ENCODE peak calls at places on chromosomes 13 and 19, in four cellular contexts. O, A, N and L are unnamed samples.

GRCh38 chr13:60733933-60734332 is 336.9 kb downstream of the TDRD3 start:
- DNase-seq in O (no peak), A (no peak), N (no peak), L (no peak)

GRCh38 chr13:102707465-102707864 is 12.6 kb upstream of the METTL21C start:
- DNase-seq in O (peak), A (no peak), N (no peak), L (peak)

GRCh38 chr19:51980116-51980736 is 6.4 kb downstream of the ZNF350 start:
- DNase-seq in O (no peak), A (no peak), N (no peak), L (no peak)

GRCh38 chr19:6226012-6226411 is 53.8 kb downstream of the MLLT1 start:
- DNase-seq in O (no peak), A (no peak), N (no peak), L (no peak)

GRCh38 chr13:100545684-100546061 is 42.9 kb downstream of the GGACT start:
- DNase-seq in O (no peak), A (no peak), N (no peak), L (no peak)

GRCh38 chr19:48613024-48613851 is 1.6 kb downstream of the FAM83E start:
- DNase-seq in O (no peak), A (no peak), N (no peak), L (no peak)

GRCh38 chr19:31943305-31943704 is 402.1 kb upstream of the ZNF507 start:
- DNase-seq in O (no peak), A (no peak), N (no peak), L (no peak)

GRCh38 chr13:85028035-85028434 is 771.2 kb downstream of the SLITRK6 start:
- DNase-seq in O (no peak), A (no peak), N (no peak), L (no peak)

GRCh38 chr19:50663280-50663790 is 14.1 kb downstream of the C19orf81 start:
- DNase-seq in O (no peak), A (no peak), N (no peak), L (no peak)

GRCh38 chr13:109764474-109765292 is 21.7 kb downstream of the IRS2 start:
- DNase-seq in O (peak), A (no peak), N (no peak), L (no peak)

DNA sequence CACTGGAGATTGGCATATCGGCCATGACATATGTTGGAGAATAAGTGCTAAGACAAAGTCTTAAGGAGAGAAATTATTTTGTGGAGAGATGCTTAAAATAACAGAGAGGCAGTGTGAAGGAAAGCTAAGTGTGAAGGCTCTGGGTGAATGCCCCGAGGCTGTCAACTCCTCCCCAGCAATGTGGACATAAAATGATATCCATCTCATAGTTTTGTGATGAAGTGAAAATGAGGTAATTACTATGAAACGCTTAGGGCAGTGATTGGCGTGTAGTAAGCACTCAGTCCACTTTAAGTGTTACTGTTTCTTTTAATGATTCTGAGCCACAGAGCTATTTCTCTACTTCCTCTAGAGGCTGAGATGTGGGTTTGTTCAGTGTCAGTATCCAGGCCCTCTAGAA is 195.8 kb upstream of the KLF12 start:
- DNase-seq in O (no peak), A (no peak), N (no peak), L (no peak)
- H2AFZ ChIP-seq in O (no peak), A (no peak), N (no peak), L (no peak)

GRCh38 chr13:112692586-112692985 is 2.7 kb downstream of the ATP11A start:
- DNase-seq in O (no peak), A (no peak), N (no peak), L (no peak)
- TF ChIP-seq FOS in O (no peak), A (no peak), N (no peak), L (no peak)

GRCh38 chr13:97228850-97229521 is 6.9 kb downstream of the MBNL2 start:
- DNase-seq in O (peak), A (no peak), N (no peak), L (peak)

GRCh38 chr13:97231118-97231831 is 9.1 kb downstream of the MBNL2 start:
- DNase-seq in O (no peak), A (no peak), N (no peak), L (no peak)

GRCh38 chr13:97231832-97232201 is 9.7 kb downstream of the MBNL2 start:
- DNase-seq in O (peak), A (no peak), N (no peak), L (no peak)

GRCh38 chr13:97226788-97227627 is 4.9 kb downstream of the MBNL2 start:
- DNase-seq in O (no peak), A (peak), N (no peak), L (peak)

DNA sequence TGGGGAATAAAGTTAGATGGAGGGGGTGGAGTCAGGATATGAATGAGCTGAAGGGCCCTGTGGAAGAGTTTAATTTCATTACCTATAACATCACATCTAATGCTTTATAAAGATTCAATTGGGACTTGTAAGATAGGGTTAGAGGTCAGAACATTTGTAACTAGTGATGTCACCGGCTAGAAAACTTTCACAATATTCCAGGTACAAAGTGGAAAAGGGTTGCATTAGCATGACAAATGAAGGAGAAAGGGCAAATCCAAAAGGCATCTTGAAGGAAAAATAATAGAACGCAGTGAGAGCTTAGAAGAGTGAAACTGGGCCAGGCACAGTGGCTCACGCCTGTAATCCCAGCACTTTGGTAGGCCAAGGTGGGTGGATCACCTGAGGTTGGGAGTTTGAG is 7.6 kb downstream of the MBNL2 start:
- DNase-seq in O (no peak), A (no peak), N (no peak), L (no peak)
- H2AFZ ChIP-seq in O (no peak), A (no peak), N (no peak), L (no peak)

DNA sequence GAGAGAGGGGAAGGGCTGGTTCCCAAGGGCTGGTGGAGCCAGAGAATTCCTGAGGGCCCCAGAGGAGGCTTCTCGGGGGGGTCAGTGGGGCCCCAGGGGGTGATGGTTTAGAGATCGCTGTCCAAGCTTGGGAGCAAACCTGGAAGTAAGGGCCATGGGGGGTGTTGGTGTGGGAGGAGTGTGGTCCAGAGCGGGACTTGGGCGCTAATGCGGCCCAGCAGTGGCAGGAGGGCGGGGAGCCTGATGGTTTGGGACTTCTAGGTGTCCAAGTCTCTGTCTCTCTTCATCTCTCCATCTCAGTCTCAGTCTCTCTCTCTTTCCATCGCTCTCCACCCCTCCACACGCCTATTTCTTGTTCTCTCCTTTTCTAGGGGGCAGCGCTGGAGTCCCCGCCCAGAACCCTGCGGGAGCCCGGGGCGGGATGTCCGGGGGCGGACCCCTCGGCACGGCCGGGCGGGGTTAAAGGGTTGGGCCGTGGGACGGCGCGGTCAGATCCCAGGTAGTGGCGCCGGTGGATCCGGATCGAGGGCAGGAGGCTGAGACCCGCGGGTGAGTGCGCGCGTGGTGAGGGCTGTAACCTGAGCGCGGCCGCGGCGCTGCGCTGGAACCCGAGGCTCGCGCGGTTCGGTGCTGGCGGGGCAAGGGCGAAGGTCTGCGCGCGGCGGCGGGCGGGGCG is at the start of gene CYP4F22:
- DNase-seq in O (no peak), A (peak), N (no peak), L (no peak)
- TF ChIP-seq FOS in O (no peak), A (no peak), N (no peak), L (no peak)

DNA sequence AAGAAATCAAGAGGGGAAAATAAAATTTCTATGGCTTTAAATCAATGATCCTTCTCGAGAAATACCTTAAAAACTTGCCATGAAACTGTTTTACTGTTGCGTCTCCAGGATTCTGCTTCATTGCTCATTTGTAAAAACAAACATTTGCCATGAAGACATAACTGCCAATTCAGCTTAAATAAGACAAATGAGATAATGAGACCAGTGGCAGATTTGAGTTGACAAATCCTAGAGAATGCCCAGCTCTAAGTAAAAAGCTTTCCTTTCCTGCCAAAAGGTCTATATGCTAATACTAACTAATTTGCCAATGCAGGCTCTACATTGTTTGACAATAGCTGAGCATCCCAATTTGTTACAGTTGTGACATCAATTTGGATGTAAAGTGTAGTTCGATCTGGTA is 400.5 kb upstream of the PCDH9 start:
- DNase-seq in O (no peak), A (no peak), N (no peak), L (no peak)
- H2AFZ ChIP-seq in O (no peak), A (no peak), N (no peak), L (no peak)

GRCh38 chr19:37519890-37520289 is 13.2 kb downstream of the ZNF793 start:
- DNase-seq in O (peak), A (no peak), N (no peak), L (no peak)
- TF ChIP-seq FOS in O (no peak), A (no peak), N (no peak), L (no peak)

DNA sequence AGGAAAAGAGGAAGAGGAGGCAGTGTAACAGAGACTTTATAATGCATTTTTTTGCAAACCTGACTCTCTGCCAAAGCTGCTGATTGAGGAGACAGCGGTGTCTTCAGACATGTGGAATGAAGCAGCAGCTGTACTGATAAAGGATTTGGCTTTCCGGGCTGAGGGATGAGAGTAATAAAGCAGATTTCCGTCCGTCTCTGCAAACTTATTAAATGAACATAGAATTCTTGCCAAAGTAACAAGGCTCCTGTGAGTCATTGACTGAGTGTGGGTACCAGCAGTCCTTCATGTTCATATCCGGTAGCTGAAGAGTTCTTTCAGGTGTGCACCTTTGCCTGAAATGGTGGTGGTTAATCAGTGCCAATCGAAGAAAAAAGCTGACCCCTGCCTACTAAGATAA is 112.6 kb downstream of the LIG4 start:
- DNase-seq in O (no peak), A (no peak), N (no peak), L (no peak)
- H2AFZ ChIP-seq in O (no peak), A (no peak), N (no peak), L (no peak)

DNA sequence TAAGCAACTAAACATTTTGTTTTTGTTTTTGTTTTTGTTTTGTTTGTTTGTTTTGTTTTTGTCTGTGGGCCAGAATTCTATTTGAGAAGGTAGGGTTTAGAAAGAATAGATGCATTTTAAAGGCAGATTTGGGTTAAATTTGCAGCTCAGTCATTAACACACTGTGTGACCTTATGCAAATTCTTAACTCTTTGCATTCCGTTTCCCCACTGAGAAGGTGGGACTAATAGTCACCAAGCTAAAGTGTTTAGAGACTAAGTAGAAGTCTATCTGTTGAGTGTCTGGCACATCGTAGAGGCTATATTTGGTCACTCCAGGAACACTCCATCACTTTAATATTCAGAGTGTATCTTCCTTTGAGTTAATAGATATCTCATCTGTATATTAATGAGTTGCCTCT is 87.1 kb downstream of the CCNA1 start:
- DNase-seq in O (no peak), A (no peak), N (no peak), L (no peak)
- TF ChIP-seq FOS in O (no peak), A (no peak), N (no peak), L (no peak)

GRCh38 chr13:111371720-111372119 is 51.3 kb downstream of the TEX29 start:
- DNase-seq in O (no peak), A (no peak), N (no peak), L (no peak)
- H2AFZ ChIP-seq in O (no peak), A (no peak), N (no peak), L (no peak)

GRCh38 chr19:34265221-34265650 is 10.9 kb downstream of the GARRE1 start:
- DNase-seq in O (no peak), A (no peak), N (no peak), L (peak)
- TF ChIP-seq FOS in O (no peak), A (no peak), N (no peak), L (no peak)